ENCODE peak calls at places on chromosomes 6 and 20, in six cellular contexts. P is neuronal stem cell; D is left cardiac atrium; X is iris pigment epithelial cell; N is activated CD4-positive, alpha-beta T cell treated with anti-CD3 and anti-CD28 coated beads, Interleukin-2, amount 10 ng/mL, durations not matched to agents 7 days and 5 days; B is CD4-positive, alpha-beta memory T cell. S is an unnamed sample.

GRCh38 chr20:62405108-62405980 is 1.7 kb downstream of the CABLES2 start:
- DNase-seq in D (peak), X (peak), B (no peak), N (no peak), P (no peak), S (no peak)

GRCh38 chr20:16922834-16923233 is 174.7 kb downstream of the OTOR start:
- DNase-seq in N (no peak), D (no peak), B (no peak), X (peak), P (no peak), S (no peak)

GRCh38 chr6:13238640-13239216 is 89.6 kb downstream of the TBC1D7 start:
- DNase-seq in B (no peak), D (no peak), P (no peak), X (no peak), N (no peak), S (no peak)

GRCh38 chr20:31605902-31606677 is 1.0 kb downstream of the ID1 start:
- DNase-seq in N (no peak), B (peak), P (no peak), D (peak), X (peak), S (no peak)

GRCh38 chr6:113457156-113457555 is 400.0 kb upstream of the MARCKS start:
- DNase-seq in X (peak), D (peak), N (no peak), B (no peak), P (no peak), S (no peak)

GRCh38 chr6:30357678-30358339 is 12.9 kb downstream of the RPP21 start:
- DNase-seq in X (peak), P (peak), D (peak), N (peak), B (peak), S (peak)

GRCh38 chr6:34718867-34719441 is 22.4 kb upstream of the ILRUN start:
- DNase-seq in B (no peak), X (no peak), N (no peak), D (no peak), P (no peak), S (no peak)

GRCh38 chr20:47546184-47547033 is 44.7 kb downstream of the NCOA3 start:
- DNase-seq in D (no peak), X (peak), B (no peak), N (no peak), P (no peak), S (no peak)

GRCh38 chr20:35329435-35330139 is 37.4 kb upstream of the FAM83C start:
- DNase-seq in P (peak), D (no peak), B (peak), X (peak), N (peak), S (no peak)

GRCh38 chr20:50624351-50625016 is 66.9 kb downstream of the RIPOR3 start:
- DNase-seq in B (no peak), X (no peak), N (no peak), D (no peak), P (no peak), S (no peak)

GRCh38 chr6:124962617-124963415 is 579 bp downstream of the RNF217 start:
- DNase-seq in D (peak), X (peak), B (no peak), P (no peak), N (no peak), S (no peak)

GRCh38 chr20:19903168-19903676 is 113.9 kb upstream of the NAA20 start:
- DNase-seq in P (no peak), B (peak), N (peak), D (peak), X (peak), S (peak)

GRCh38 chr6:46015119-46015968 is at the start of gene CLIC5:
- DNase-seq in P (no peak), X (no peak), B (peak), N (peak), D (peak), S (peak)

GRCh38 chr6:125041740-125042459 is 79.7 kb downstream of the RNF217 start:
- DNase-seq in X (peak), B (no peak), P (no peak), N (no peak), D (no peak), S (no peak)

GRCh38 chr6:113690255-113690956 is 166.7 kb upstream of the MARCKS start:
- DNase-seq in P (no peak), D (no peak), B (no peak), X (peak), N (no peak), S (no peak)

GRCh38 chr6:143301204-143301603 is 149.3 kb downstream of the ADAT2 start:
- DNase-seq in X (no peak), B (no peak), D (no peak), N (no peak), P (peak), S (no peak)

GRCh38 chr6:37732688-37733087 is 35.0 kb upstream of the MDGA1 start:
- DNase-seq in X (no peak), B (no peak), D (no peak), N (no peak), P (no peak), S (no peak)

GRCh38 chr20:62761759-62762131 is 34.5 kb upstream of the MRGBP start:
- DNase-seq in X (no peak), P (no peak), D (no peak), N (no peak), B (no peak), S (no peak)

GRCh38 chr20:61437280-61438206 is 185.5 kb downstream of the CDH4 start:
- DNase-seq in N (no peak), B (no peak), P (peak), X (peak), D (peak), S (no peak)

GRCh38 chr6:139540276-139540675 is 165.8 kb upstream of the CITED2 start:
- DNase-seq in B (peak), N (peak), P (no peak), D (no peak), X (peak), S (peak)

GRCh38 chr6:62371395-62371794 is 85.4 kb upstream of the KHDRBS2 start:
- DNase-seq in D (no peak), X (no peak), B (no peak), N (no peak), P (no peak), S (no peak)

GRCh38 chr6:167919349-167919748 is 78.1 kb upstream of the KIF25 start:
- DNase-seq in N (no peak), P (no peak), D (no peak), B (no peak), X (no peak), S (no peak)

GRCh38 chr6:39754493-39755115 is 29.4 kb upstream of the KIF6 start:
- DNase-seq in B (no peak), D (no peak), P (no peak), X (no peak), N (no peak), S (no peak)

GRCh38 chr6:52577778-52578473 is 1.1 kb upstream of the TRAM2 start:
- DNase-seq in P (no peak), N (no peak), B (no peak), X (no peak), D (no peak), S (no peak)

GRCh38 chr6:166955865-166956443 is 396 bp downstream of the RNASET2 start:
- DNase-seq in D (no peak), B (no peak), N (no peak), P (no peak), X (peak), S (no peak)

GRCh38 chr20:17969884-17970409 is 1.1 kb downstream of the MGME1 start:
- DNase-seq in P (no peak), N (peak), X (peak), B (peak), D (no peak), S (peak)

GRCh38 chr6:144893737-144894151 is 608.6 kb downstream of the UTRN start:
- DNase-seq in N (no peak), P (no peak), X (no peak), D (no peak), B (no peak), S (no peak)

GRCh38 chr6:20661721-20662120 is 127.5 kb downstream of the CDKAL1 start:
- DNase-seq in B (no peak), X (peak), N (no peak), D (no peak), P (no peak), S (no peak)

GRCh38 chr6:113694278-113695077 is 162.7 kb upstream of the MARCKS start:
- DNase-seq in P (no peak), D (no peak), X (peak), B (no peak), N (no peak), S (no peak)

GRCh38 chr6:144768676-144769599 is 483.8 kb downstream of the UTRN start:
- DNase-seq in X (no peak), D (no peak), B (no peak), P (no peak), N (no peak), S (no peak)

GRCh38 chr20:41135187-41135887 is 2.0 kb upstream of the PLCG1 start:
- DNase-seq in B (peak), D (peak), N (peak), X (peak), P (peak), S (peak)

GRCh38 chr6:26383624-26384417 is 913 bp downstream of the BTN2A2 start:
- DNase-seq in N (peak), B (no peak), P (no peak), D (no peak), X (peak), S (no peak)

GRCh38 chr20:4750381-4750780 is 28.7 kb downstream of the PRND start:
- DNase-seq in B (no peak), X (no peak), N (no peak), P (no peak), D (no peak), S (no peak)

GRCh38 chr6:7439243-7439642 is 49.6 kb downstream of the RIOK1 start:
- DNase-seq in D (no peak), N (no peak), P (no peak), B (no peak), X (no peak), S (peak)

GRCh38 chr20:48153523-48153922 is 368.2 kb upstream of the SULF2 start:
- DNase-seq in D (no peak), N (no peak), B (no peak), X (peak), P (no peak), S (no peak)

GRCh38 chr20:2738331-2738730 is 45.8 kb downstream of the EBF4 start:
- DNase-seq in B (no peak), X (no peak), D (no peak), P (no peak), N (no peak), S (no peak)

GRCh38 chr6:21046276-21046675 is 512.0 kb downstream of the CDKAL1 start:
- DNase-seq in N (no peak), X (no peak), P (no peak), B (no peak), D (peak), S (no peak)